ENCODE peak calls at places on chromosome 15, in eight cellular contexts. Z is WTC11, U is A673, T is BJ, B is GM23338, M is spleen, E is GM13976, D is A549. H is an unnamed sample.

GRCh38 chr15:66894986-66895780 is 170.2 kb upstream of the SMAD3 start:
- DNase-seq in Z (no peak), U (no peak), T (no peak), B (no peak), M (no peak), E (no peak), D (no peak), H (no peak)

GRCh38 chr15:64681424-64682024 is 93.9 kb downstream of the RBPMS2 start:
- DNase-seq in Z (peak), U (peak), T (no peak), B (peak), M (peak), E (peak), D (peak), H (peak)

GRCh38 chr15:38707802-38708671 is 143.4 kb upstream of the RASGRP1 start:
- DNase-seq in Z (peak), U (peak), T (no peak), B (peak), M (no peak), E (peak), D (peak), H (peak)

GRCh38 chr15:59376735-59377134 is 4.1 kb upstream of the MYO1E start:
- DNase-seq in Z (no peak), U (no peak), T (no peak), B (no peak), M (no peak), E (no peak), D (peak), H (no peak)

GRCh38 chr15:40106203-40107161 is 2.2 kb downstream of the BMF start:
- DNase-seq in Z (peak), U (peak), T (no peak), B (peak), M (peak), E (peak), D (peak), H (peak)

GRCh38 chr15:52336530-52336929 is 40.9 kb upstream of the MYO5C start:
- DNase-seq in Z (no peak), U (no peak), T (no peak), B (peak), M (no peak), E (no peak), D (peak), H (no peak)

GRCh38 chr15:90184786-90185704 is 16.1 kb upstream of the SEMA4B start:
- DNase-seq in Z (peak), U (peak), T (no peak), B (peak), M (peak), E (peak), D (peak), H (peak)

GRCh38 chr15:42092666-42093445 is 1.5 kb downstream of the PLA2G4D start:
- DNase-seq in Z (no peak), U (no peak), T (no peak), B (no peak), M (no peak), E (no peak), D (no peak), H (no peak)

GRCh38 chr15:57752426-57752825 is 45.9 kb downstream of the POLR2M start:
- DNase-seq in Z (peak), U (peak), T (no peak), B (peak), M (no peak), E (no peak), D (no peak), H (no peak)
- TF ChIP-seq CTCF in Z (no peak), U (peak), T (peak), B (peak), M (no peak), E (no peak), D (no peak), H (no peak)

GRCh38 chr15:46304320-46304719 is 669.5 kb downstream of the SQOR start:
- DNase-seq in Z (peak), U (peak), T (no peak), B (peak), M (no peak), E (no peak), D (peak), H (no peak)
- TF ChIP-seq CTCF in Z (peak), U (peak), T (peak), B (peak), M (no peak), E (no peak), D (peak), H (no peak)

DNA sequence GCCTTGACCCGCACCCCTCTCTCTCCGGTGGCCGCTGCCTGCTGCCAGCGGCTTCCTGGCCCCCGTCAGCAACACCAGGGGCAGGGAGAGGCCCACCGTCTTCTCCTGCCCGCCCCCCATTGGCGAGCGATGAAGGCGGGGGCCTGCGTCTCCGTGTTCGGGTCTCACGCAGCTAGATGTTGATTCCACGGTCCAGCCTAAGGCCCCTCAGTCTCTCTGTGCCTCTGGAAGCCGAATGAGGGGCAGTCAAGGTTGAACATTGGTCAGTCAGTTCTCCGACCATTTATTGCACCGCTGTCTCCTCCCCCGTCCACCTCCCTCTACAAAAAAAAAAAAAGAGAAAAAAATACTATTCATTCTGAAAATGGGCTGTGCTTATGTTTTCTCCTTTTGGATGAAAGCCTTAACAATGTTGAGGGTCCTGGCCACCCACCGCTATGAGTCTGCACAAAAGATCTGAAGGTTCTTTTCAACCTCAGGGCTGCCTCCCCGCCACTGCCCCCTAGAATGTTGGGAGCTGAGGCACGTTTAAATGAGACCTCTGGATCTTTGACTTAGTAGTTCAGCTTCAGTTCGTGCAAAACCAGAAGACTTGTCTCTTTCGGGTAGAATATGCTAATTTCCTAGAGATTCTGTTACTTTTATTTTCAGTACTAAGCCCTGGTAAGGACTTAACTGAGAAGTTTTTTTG is 724 bp downstream of the IREB2 start:
- DNase-seq in Z (peak), U (peak), T (no peak), B (peak), M (no peak), E (no peak), D (peak), H (peak)
- TF ChIP-seq CTCF in Z (no peak), U (peak), T (peak), B (peak), M (no peak), E (no peak), D (no peak), H (peak)

DNA sequence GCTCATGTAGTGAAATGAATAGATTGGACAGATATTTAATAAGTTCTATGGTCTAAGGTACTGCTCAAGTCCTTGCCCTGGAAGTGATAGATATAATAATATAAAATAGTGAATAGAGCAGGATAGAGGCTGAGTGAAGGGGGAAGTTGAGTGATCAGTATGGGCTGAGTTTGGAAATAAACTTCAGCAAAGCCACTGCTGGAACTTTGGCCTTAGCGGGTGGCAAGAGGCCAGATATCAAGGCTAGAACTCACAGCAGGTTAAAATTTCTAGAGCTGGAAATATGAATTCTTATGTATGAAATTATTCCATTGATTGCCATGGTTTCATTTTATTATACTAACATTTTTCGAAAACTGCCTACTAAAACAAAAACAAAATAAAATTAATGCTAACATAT is 267.6 kb upstream of the DPH6 start:
- DNase-seq in Z (no peak), U (no peak), T (no peak), B (no peak), M (no peak), E (no peak), D (no peak), H (no peak)
- TF ChIP-seq CTCF in Z (no peak), U (no peak), T (no peak), B (no peak), M (no peak), E (no peak), D (no peak), H (no peak)

GRCh38 chr15:32652178-32652577 is 10.7 kb downstream of the SCG5 start:
- DNase-seq in Z (no peak), U (no peak), T (no peak), B (no peak), M (no peak), E (no peak), D (no peak), H (no peak)

GRCh38 chr15:32651229-32651837 is 9.8 kb downstream of the SCG5 start:
- DNase-seq in Z (peak), U (peak), T (no peak), B (peak), M (peak), E (peak), D (peak), H (peak)

GRCh38 chr15:32646304-32646703 is 4.8 kb downstream of the SCG5 start:
- DNase-seq in Z (no peak), U (no peak), T (no peak), B (no peak), M (no peak), E (no peak), D (no peak), H (no peak)

GRCh38 chr15:32643907-32644445 is 2.5 kb downstream of the SCG5 start:
- DNase-seq in Z (no peak), U (peak), T (no peak), B (no peak), M (no peak), E (no peak), D (no peak), H (no peak)

DNA sequence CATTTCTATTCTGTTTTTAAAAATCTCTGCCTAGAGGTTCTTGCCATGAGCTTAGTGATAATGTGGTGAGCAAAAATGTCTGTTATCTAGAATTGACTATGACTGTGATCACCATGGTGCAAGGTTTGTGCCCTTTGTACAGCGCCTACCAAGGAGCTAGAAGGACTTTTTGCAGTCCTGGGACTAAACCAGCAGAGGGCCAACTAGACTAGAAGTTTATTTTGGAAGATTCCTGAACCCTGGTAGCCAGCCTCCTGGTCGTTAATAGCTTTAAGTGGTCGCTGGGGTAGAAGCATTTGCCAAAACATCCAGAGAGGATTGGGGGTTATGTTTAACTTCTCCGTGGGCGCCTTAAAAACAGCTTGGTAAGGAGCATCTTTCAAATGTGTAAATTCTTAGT is 7.8 kb downstream of the SCG5 start:
- DNase-seq in Z (no peak), U (peak), T (no peak), B (peak), M (no peak), E (no peak), D (peak), H (no peak)
- TF ChIP-seq CTCF in Z (no peak), U (peak), T (peak), B (peak), M (no peak), E (no peak), D (peak), H (peak)